ENCODE peak calls at places on chromosome 9, in five cellular contexts. One of them, this sample, is unnamed.

GRCh38 chr9:101536938-101537337 is 3.3 kb downstream of the RNF20 start:
- DNase-seq in mesothelial cell of epicardium: no peak
- DNase-seq in fibroblast of the aortic adventitia: peak
- DNase-seq in MCF 10A: peak
- DNase-seq in Peyer's patch: peak
- DNase-seq in this sample: no peak

GRCh38 chr9:6078382-6079105 is 63.1 kb upstream of the RANBP6 start:
- DNase-seq in mesothelial cell of epicardium: no peak
- DNase-seq in fibroblast of the aortic adventitia: no peak
- DNase-seq in MCF 10A: no peak
- DNase-seq in Peyer's patch: no peak
- DNase-seq in this sample: no peak

GRCh38 chr9:107665057-107665456 is 175.5 kb upstream of the KLF4 start:
- DNase-seq in mesothelial cell of epicardium: no peak
- DNase-seq in fibroblast of the aortic adventitia: peak
- DNase-seq in MCF 10A: no peak
- DNase-seq in Peyer's patch: no peak
- DNase-seq in this sample: no peak

GRCh38 chr9:112754578-112754977 is 4.0 kb downstream of the SNX30 start:
- DNase-seq in mesothelial cell of epicardium: no peak
- DNase-seq in fibroblast of the aortic adventitia: peak
- DNase-seq in MCF 10A: peak
- DNase-seq in Peyer's patch: no peak
- DNase-seq in this sample: peak

GRCh38 chr9:2742214-2742613 is 24.9 kb downstream of the KCNV2 start:
- DNase-seq in mesothelial cell of epicardium: no peak
- DNase-seq in fibroblast of the aortic adventitia: no peak
- DNase-seq in MCF 10A: no peak
- DNase-seq in Peyer's patch: no peak
- DNase-seq in this sample: no peak

GRCh38 chr9:96398582-96399334 is 15.2 kb upstream of the SLC35D2 start:
- DNase-seq in mesothelial cell of epicardium: no peak
- DNase-seq in fibroblast of the aortic adventitia: no peak
- DNase-seq in MCF 10A: no peak
- DNase-seq in Peyer's patch: peak
- DNase-seq in this sample: no peak

GRCh38 chr9:34991833-34992375 is 2.4 kb downstream of the DNAJB5 start:
- DNase-seq in mesothelial cell of epicardium: no peak
- DNase-seq in fibroblast of the aortic adventitia: no peak
- DNase-seq in MCF 10A: peak
- DNase-seq in Peyer's patch: no peak
- DNase-seq in this sample: peak

GRCh38 chr9:79757906-79758669 is 186.3 kb downstream of the TLE4 start:
- DNase-seq in mesothelial cell of epicardium: no peak
- DNase-seq in fibroblast of the aortic adventitia: peak
- DNase-seq in MCF 10A: no peak
- DNase-seq in Peyer's patch: no peak
- DNase-seq in this sample: no peak

GRCh38 chr9:113892861-113893491 is 16.9 kb downstream of the ZNF618 start:
- DNase-seq in mesothelial cell of epicardium: no peak
- DNase-seq in fibroblast of the aortic adventitia: no peak
- DNase-seq in MCF 10A: no peak
- DNase-seq in Peyer's patch: no peak
- DNase-seq in this sample: no peak

GRCh38 chr9:20563917-20564316 is 58.4 kb downstream of the MLLT3 start:
- DNase-seq in mesothelial cell of epicardium: no peak
- DNase-seq in fibroblast of the aortic adventitia: no peak
- DNase-seq in MCF 10A: no peak
- DNase-seq in Peyer's patch: no peak
- DNase-seq in this sample: no peak

GRCh38 chr9:127179633-127180401 is 57.4 kb upstream of the ANGPTL2 start:
- DNase-seq in mesothelial cell of epicardium: peak
- DNase-seq in fibroblast of the aortic adventitia: no peak
- DNase-seq in MCF 10A: no peak
- DNase-seq in Peyer's patch: peak
- DNase-seq in this sample: no peak

GRCh38 chr9:107481035-107481434 is 8.5 kb downstream of the KLF4 start:
- DNase-seq in mesothelial cell of epicardium: no peak
- DNase-seq in fibroblast of the aortic adventitia: peak
- DNase-seq in MCF 10A: peak
- DNase-seq in Peyer's patch: no peak
- DNase-seq in this sample: no peak

GRCh38 chr9:6109571-6109970 is 94.1 kb upstream of the RANBP6 start:
- DNase-seq in mesothelial cell of epicardium: no peak
- DNase-seq in fibroblast of the aortic adventitia: peak
- DNase-seq in MCF 10A: no peak
- DNase-seq in Peyer's patch: no peak
- DNase-seq in this sample: no peak

GRCh38 chr9:71642043-71642442 is 126.3 kb downstream of the CEMIP2 start:
- DNase-seq in mesothelial cell of epicardium: no peak
- DNase-seq in fibroblast of the aortic adventitia: no peak
- DNase-seq in MCF 10A: no peak
- DNase-seq in Peyer's patch: no peak
- DNase-seq in this sample: no peak

GRCh38 chr9:134619456-134619982 is 22.1 kb upstream of the COL5A1 start:
- DNase-seq in mesothelial cell of epicardium: peak
- DNase-seq in fibroblast of the aortic adventitia: no peak
- DNase-seq in MCF 10A: no peak
- DNase-seq in Peyer's patch: peak
- DNase-seq in this sample: no peak

GRCh38 chr9:107190031-107190935 is 92.8 kb upstream of the RAD23B start:
- DNase-seq in mesothelial cell of epicardium: no peak
- DNase-seq in fibroblast of the aortic adventitia: peak
- DNase-seq in MCF 10A: peak
- DNase-seq in Peyer's patch: no peak
- DNase-seq in this sample: no peak

GRCh38 chr9:70940605-70941004 is 180.8 kb downstream of the TRPM3 start:
- DNase-seq in mesothelial cell of epicardium: no peak
- DNase-seq in fibroblast of the aortic adventitia: no peak
- DNase-seq in MCF 10A: no peak
- DNase-seq in Peyer's patch: no peak
- DNase-seq in this sample: no peak

GRCh38 chr9:108816037-108816436 is 39.7 kb downstream of the ACTL7B start:
- DNase-seq in mesothelial cell of epicardium: no peak
- DNase-seq in fibroblast of the aortic adventitia: no peak
- DNase-seq in MCF 10A: no peak
- DNase-seq in Peyer's patch: no peak
- DNase-seq in this sample: no peak

GRCh38 chr9:87865626-87866025 is 17.1 kb upstream of the SPATA31E1 start:
- DNase-seq in mesothelial cell of epicardium: no peak
- DNase-seq in fibroblast of the aortic adventitia: no peak
- DNase-seq in MCF 10A: no peak
- DNase-seq in Peyer's patch: no peak
- DNase-seq in this sample: no peak

GRCh38 chr9:106956971-106957370 is 94.0 kb downstream of the ZNF462 start:
- DNase-seq in mesothelial cell of epicardium: no peak
- DNase-seq in fibroblast of the aortic adventitia: peak
- DNase-seq in MCF 10A: no peak
- DNase-seq in Peyer's patch: no peak
- DNase-seq in this sample: no peak

GRCh38 chr9:120366646-120367019 is 213.3 kb downstream of the CDK5RAP2 start:
- DNase-seq in mesothelial cell of epicardium: no peak
- DNase-seq in fibroblast of the aortic adventitia: peak
- DNase-seq in MCF 10A: peak
- DNase-seq in Peyer's patch: peak
- DNase-seq in this sample: no peak

GRCh38 chr9:4137755-4138154 is 162.1 kb downstream of the GLIS3 start:
- DNase-seq in mesothelial cell of epicardium: no peak
- DNase-seq in fibroblast of the aortic adventitia: peak
- DNase-seq in MCF 10A: peak
- DNase-seq in Peyer's patch: no peak
- DNase-seq in this sample: no peak

GRCh38 chr9:109604788-109605187 is 106.7 kb upstream of the PTPN3 start:
- DNase-seq in mesothelial cell of epicardium: no peak
- DNase-seq in fibroblast of the aortic adventitia: peak
- DNase-seq in MCF 10A: peak
- DNase-seq in Peyer's patch: no peak
- DNase-seq in this sample: no peak

GRCh38 chr9:21995652-21996275 is 1.2 kb downstream of the CDKN2B-AS1 start:
- DNase-seq in mesothelial cell of epicardium: peak
- DNase-seq in fibroblast of the aortic adventitia: no peak
- DNase-seq in MCF 10A: no peak
- DNase-seq in Peyer's patch: peak
- DNase-seq in this sample: peak
- TF ChIP-seq CTCF in mesothelial cell of epicardium: no peak
- TF ChIP-seq CTCF in fibroblast of the aortic adventitia: no peak
- TF ChIP-seq CTCF in MCF 10A: no peak
- TF ChIP-seq CTCF in Peyer's patch: no peak
- TF ChIP-seq CTCF in this sample: peak

DNA sequence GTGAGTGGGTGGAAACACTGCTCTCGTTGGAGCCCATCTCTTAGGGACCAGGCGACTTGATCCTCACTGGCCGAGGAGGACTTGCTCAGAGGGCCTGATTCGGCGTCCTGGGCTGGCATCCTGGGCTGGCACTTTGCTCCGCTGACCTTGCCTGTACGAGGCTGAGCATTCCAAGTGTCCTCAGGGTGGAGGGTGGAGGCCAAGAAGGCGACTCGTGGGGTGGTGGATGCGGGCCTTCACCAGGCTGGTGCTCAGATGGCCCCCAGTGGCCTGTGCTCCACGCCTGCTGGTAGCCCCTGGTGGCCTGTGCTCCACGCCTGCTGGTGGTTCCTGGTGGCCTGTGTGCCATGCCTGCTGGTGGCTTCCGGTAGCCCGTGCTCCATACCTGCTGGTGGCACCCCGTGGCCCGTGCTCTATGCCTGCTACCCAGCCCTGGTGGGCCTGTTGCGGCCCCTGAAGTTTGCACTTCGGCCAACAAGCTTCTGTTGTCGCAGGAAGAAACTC is 42.9 kb downstream of the PHF2 start:
- DNase-seq in mesothelial cell of epicardium: no peak
- DNase-seq in fibroblast of the aortic adventitia: no peak
- DNase-seq in MCF 10A: no peak
- DNase-seq in Peyer's patch: peak
- DNase-seq in this sample: no peak
- TF ChIP-seq CTCF in mesothelial cell of epicardium: no peak
- TF ChIP-seq CTCF in fibroblast of the aortic adventitia: no peak
- TF ChIP-seq CTCF in MCF 10A: no peak
- TF ChIP-seq CTCF in Peyer's patch: no peak
- TF ChIP-seq CTCF in this sample: no peak

GRCh38 chr9:128341435-128341849 is 1.1 kb downstream of the SLC27A4 start:
- DNase-seq in mesothelial cell of epicardium: no peak
- DNase-seq in fibroblast of the aortic adventitia: peak
- DNase-seq in MCF 10A: peak
- DNase-seq in Peyer's patch: peak
- DNase-seq in this sample: peak
- TF ChIP-seq CTCF in mesothelial cell of epicardium: no peak
- TF ChIP-seq CTCF in fibroblast of the aortic adventitia: peak
- TF ChIP-seq CTCF in MCF 10A: peak
- TF ChIP-seq CTCF in Peyer's patch: peak
- TF ChIP-seq CTCF in this sample: peak

DNA sequence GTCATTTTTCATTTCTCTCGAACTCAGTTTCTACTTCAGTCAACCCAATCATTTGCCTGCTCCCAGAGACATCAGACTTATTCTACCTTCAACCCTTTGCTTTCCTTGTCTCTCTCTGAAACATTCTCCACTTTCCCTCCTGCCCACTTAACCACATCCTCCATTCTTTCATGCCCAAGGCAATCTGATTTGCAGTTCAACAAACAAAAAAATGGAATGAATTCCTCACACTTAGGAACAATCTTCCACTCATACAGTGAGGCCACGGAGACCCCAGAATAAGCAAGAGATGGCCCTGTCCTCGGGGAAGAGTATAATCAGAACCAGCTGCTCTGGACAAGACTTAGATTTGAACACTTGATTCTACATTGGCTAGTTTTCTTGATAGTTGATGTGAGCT is 180.5 kb downstream of the RFK start:
- DNase-seq in mesothelial cell of epicardium: no peak
- DNase-seq in fibroblast of the aortic adventitia: no peak
- DNase-seq in MCF 10A: no peak
- DNase-seq in Peyer's patch: no peak
- DNase-seq in this sample: no peak
- TF ChIP-seq CTCF in mesothelial cell of epicardium: no peak
- TF ChIP-seq CTCF in fibroblast of the aortic adventitia: no peak
- TF ChIP-seq CTCF in MCF 10A: no peak
- TF ChIP-seq CTCF in Peyer's patch: no peak
- TF ChIP-seq CTCF in this sample: no peak

DNA sequence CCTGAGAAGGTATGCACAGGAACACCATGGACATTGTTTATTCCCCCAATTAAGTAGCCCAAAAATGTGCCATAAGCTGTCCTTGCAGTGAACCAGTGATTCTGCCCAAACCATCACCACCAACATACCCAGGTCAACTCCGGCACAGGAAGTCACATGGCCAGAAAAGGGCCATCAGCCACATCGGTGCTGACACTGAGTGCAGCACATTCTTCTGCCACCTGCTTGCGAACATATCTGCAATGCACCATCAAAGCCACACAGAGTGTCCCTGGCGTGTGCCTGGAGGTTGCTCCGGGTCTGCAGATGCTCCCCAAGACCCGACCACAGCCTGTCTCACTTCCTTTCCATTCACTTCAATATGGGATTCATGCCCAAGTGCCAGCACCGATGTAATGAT is 37.6 kb downstream of the SYK start:
- DNase-seq in mesothelial cell of epicardium: no peak
- DNase-seq in fibroblast of the aortic adventitia: no peak
- DNase-seq in MCF 10A: no peak
- DNase-seq in Peyer's patch: peak
- DNase-seq in this sample: no peak
- TF ChIP-seq CTCF in mesothelial cell of epicardium: no peak
- TF ChIP-seq CTCF in fibroblast of the aortic adventitia: no peak
- TF ChIP-seq CTCF in MCF 10A: no peak
- TF ChIP-seq CTCF in Peyer's patch: no peak
- TF ChIP-seq CTCF in this sample: no peak